ENCODE peak calls at places on chromosomes 16 and 17, in four cellular contexts. I is stomach, N is psoas muscle, G is suprapubic skin. U is an unnamed sample.

GRCh38 chr17:7217113-7217987 is 2.3 kb downstream of the DLG4 start:
- DNase-seq in N (peak; percentile 47), G (no peak), I (peak; percentile 54), U (no peak)

GRCh38 chr16:24255446-24256352 is at the start of gene CACNG3:
- DNase-seq in N (peak; percentile 13), G (no peak), I (no peak), U (peak; percentile 31)

GRCh38 chr17:57803026-57803425 is 46.8 kb downstream of the MRPS23 start:
- DNase-seq in I (no peak), G (no peak), N (no peak), U (no peak)

GRCh38 chr16:86227801-86228200 is 282.5 kb upstream of the FOXF1 start:
- DNase-seq in N (no peak), I (peak; percentile 17), G (peak; percentile 29), U (no peak)

GRCh38 chr16:21116148-21116693 is 34.4 kb downstream of the DNAH3 start:
- DNase-seq in N (no peak), G (peak; percentile 11), I (no peak), U (no peak)

GRCh38 chr16:19808061-19808621 is 76.5 kb downstream of the GPRC5B start:
- DNase-seq in G (no peak), N (no peak), I (peak; percentile 81), U (no peak)

GRCh38 chr16:26457061-26457460 is 609.7 kb upstream of the C16orf82 start:
- DNase-seq in N (no peak), I (no peak), G (no peak), U (no peak)

GRCh38 chr16:49532873-49533272 is 159.3 kb downstream of the C16orf78 start:
- DNase-seq in G (no peak), N (no peak), I (no peak), U (no peak)

GRCh38 chr16:10976663-10977062 is 32.3 kb downstream of the CLEC16A start:
- DNase-seq in I (no peak), G (no peak), N (no peak), U (no peak)

GRCh38 chr16:10385725-10386516 is at the start of gene ATF7IP2:
- DNase-seq in N (peak; percentile 79), I (peak; percentile 89), G (peak; percentile 82), U (peak; percentile 89)

GRCh38 chr16:56701534-56701933 is 19.3 kb downstream of the MT1X start:
- DNase-seq in N (no peak), G (no peak), I (no peak), U (no peak)

GRCh38 chr16:66493490-66494401 is 56.2 kb downstream of the TK2 start:
- DNase-seq in I (peak; percentile 17), N (no peak), G (no peak), U (no peak)
- H3K4me3 ChIP-seq in I (no peak overlapping the region), N (no peak overlapping the region), G (no peak overlapping the region), U (no peak overlapping the region)

GRCh38 chr16:23182675-23183485 is at the start of gene SCNN1G:
- DNase-seq in I (peak; percentile 31), N (peak; percentile 11), G (no peak), U (peak; percentile 20)
- TF ChIP-seq CTCF in I (no peak), N (peak; percentile 33), G (no peak), U (peak; percentile 62)

DNA sequence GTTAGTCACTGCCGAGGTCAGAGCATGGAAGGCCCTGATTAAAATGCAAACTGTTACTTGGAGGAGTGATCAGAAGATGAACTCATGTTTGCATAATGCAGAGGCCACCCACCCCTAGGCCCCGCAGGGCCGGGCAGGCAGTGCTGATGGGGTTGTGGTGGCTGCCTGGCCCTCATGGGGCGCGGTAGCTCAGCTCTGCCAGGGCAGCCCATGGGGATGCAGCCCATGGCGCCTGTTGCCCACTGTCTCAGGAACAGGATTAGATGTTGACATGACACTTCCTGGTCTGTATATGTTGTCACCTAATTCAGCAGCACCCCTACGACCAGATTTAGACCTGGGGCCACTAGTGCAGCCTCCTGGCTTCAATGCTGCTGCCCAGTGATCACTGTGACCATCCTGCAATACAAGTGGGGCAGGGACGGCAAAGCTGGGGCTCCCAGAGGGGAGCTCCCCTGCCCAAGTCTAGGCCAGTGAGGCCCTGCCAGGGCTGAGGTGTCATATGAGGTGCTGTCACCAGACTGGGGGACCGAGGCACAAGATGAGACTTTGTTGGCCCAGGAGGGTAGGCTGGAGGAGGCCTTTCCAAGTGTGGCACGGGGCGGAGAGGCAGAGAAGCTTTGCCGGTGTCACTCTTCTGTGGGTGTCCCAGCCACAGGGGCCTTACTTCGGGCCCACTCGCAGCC is 49.1 kb downstream of the RAI1 start:
- DNase-seq in G (no peak), N (no peak), I (no peak), U (no peak)
- H3K4me1 ChIP-seq in G (peaks cover 70% of the 10 kb centered on the region), N (peaks cover 6% of the 10 kb centered on the region), I (peaks cover 8% of the 10 kb centered on the region), U (no peaks in the 10 kb centered on the region)

GRCh38 chr16:66116163-66116792 is 250.2 kb upstream of the CDH5 start:
- DNase-seq in N (no peak), G (no peak), I (no peak), U (no peak)
- H3K4me3 ChIP-seq in N (no peak overlapping the region), G (no peak overlapping the region), I (no peak overlapping the region), U (no peak overlapping the region)